ENCODE peak calls at places on chromosomes 2 and 18, in eight cellular contexts. F, P, D, Q, T, K, W and I are unnamed samples. For H3K9me3 and H3K4me1, the result is how much of the 10 kb centered on the place peaks cover.

GRCh38 chr2:31012384-31012783 is 125.9 kb downstream of the GALNT14 start:
- DNase-seq in F (no peak), P (no peak), D (no peak), Q (no peak), T (no peak), K (no peak), W (no peak), I (peak)

GRCh38 chr2:160039166-160039903 is 23.1 kb downstream of the PLA2R1 start:
- DNase-seq in F (peak), P (no peak), D (no peak), Q (no peak), T (no peak), K (peak), W (no peak), I (no peak)

GRCh38 chr2:218754201-218754600 is 27.7 kb upstream of the CYP27A1 start:
- DNase-seq in F (peak), P (no peak), D (no peak), Q (no peak), T (no peak), K (no peak), W (no peak), I (no peak)

GRCh38 chr2:207338220-207338607 is 172.5 kb upstream of the KLF7 start:
- DNase-seq in F (no peak), P (no peak), D (no peak), Q (no peak), T (no peak), K (no peak), W (no peak), I (no peak)

GRCh38 chr2:45721150-45721549 is 69.7 kb downstream of the PRKCE start:
- DNase-seq in F (no peak), P (no peak), D (no peak), Q (no peak), T (no peak), K (no peak), W (no peak), I (no peak)

GRCh38 chr2:19362652-19363473 is 4.4 kb upstream of the OSR1 start:
- DNase-seq in F (peak), P (peak), D (peak), Q (no peak), T (peak), K (peak), W (peak), I (no peak)

GRCh38 chr2:128320609-128321420 is 2.1 kb upstream of the HS6ST1 start:
- DNase-seq in F (peak), P (no peak), D (no peak), Q (no peak), T (no peak), K (no peak), W (no peak), I (peak)

GRCh38 chr2:36811071-36811470 is 114.6 kb downstream of the VIT start:
- DNase-seq in F (no peak), P (no peak), D (no peak), Q (no peak), T (no peak), K (no peak), W (no peak), I (no peak)

GRCh38 chr2:29627366-29627765 is 294.0 kb downstream of the ALK start:
- DNase-seq in F (no peak), P (peak), D (no peak), Q (no peak), T (no peak), K (no peak), W (no peak), I (no peak)

GRCh38 chr2:121999273-121999672 is 243.8 kb downstream of the TSN start:
- DNase-seq in F (no peak), P (no peak), D (no peak), Q (no peak), T (no peak), K (no peak), W (no peak), I (no peak)

GRCh38 chr2:170887496-170888265 is 41.4 kb upstream of the GORASP2 start:
- DNase-seq in F (no peak), P (no peak), D (no peak), Q (no peak), T (no peak), K (no peak), W (no peak), I (no peak)

GRCh38 chr2:2243666-2244065 is 87.4 kb downstream of the MYT1L start:
- DNase-seq in F (no peak), P (no peak), D (no peak), Q (no peak), T (no peak), K (no peak), W (no peak), I (no peak)

GRCh38 chr2:241035818-241036396 is 37.5 kb downstream of the SNED1 start:
- DNase-seq in F (no peak), P (no peak), D (no peak), Q (peak), T (no peak), K (no peak), W (no peak), I (no peak)

GRCh38 chr2:71620116-71620515 is 166.8 kb downstream of the DYSF start:
- DNase-seq in F (peak), P (peak), D (peak), Q (no peak), T (peak), K (no peak), W (no peak), I (peak)

GRCh38 chr2:202024871-202025270 is 8.8 kb upstream of the FZD7 start:
- DNase-seq in F (no peak), P (no peak), D (no peak), Q (no peak), T (no peak), K (no peak), W (no peak), I (no peak)

GRCh38 chr18:44510376-44510775 is 170.3 kb upstream of the SETBP1 start:
- DNase-seq in F (no peak), P (no peak), D (no peak), Q (no peak), T (no peak), K (no peak), W (no peak), I (no peak)

GRCh38 chr2:125427721-125428315 is 1228.1 kb upstream of the GYPC start:
- DNase-seq in F (no peak), P (no peak), D (no peak), Q (no peak), T (no peak), K (no peak), W (no peak), I (no peak)

GRCh38 chr2:130877258-130877657 is 40.5 kb downstream of the ARHGEF4 start:
- DNase-seq in F (no peak), P (no peak), D (no peak), Q (no peak), T (no peak), K (no peak), W (no peak), I (no peak)

GRCh38 chr2:56656826-56657225 is 473.0 kb downstream of the CCDC85A start:
- DNase-seq in F (no peak), P (no peak), D (no peak), Q (no peak), T (no peak), K (no peak), W (no peak), I (no peak)

GRCh38 chr2:109440507-109441156 is 173.1 kb downstream of the SEPTIN10 start:
- DNase-seq in F (no peak), P (no peak), D (peak), Q (no peak), T (no peak), K (no peak), W (no peak), I (peak)
- H3K9me3 ChIP-seq in F (under half), P (under half), D (under half), Q (under half), T (under half), K (under half), W (under half), I (under half)

DNA sequence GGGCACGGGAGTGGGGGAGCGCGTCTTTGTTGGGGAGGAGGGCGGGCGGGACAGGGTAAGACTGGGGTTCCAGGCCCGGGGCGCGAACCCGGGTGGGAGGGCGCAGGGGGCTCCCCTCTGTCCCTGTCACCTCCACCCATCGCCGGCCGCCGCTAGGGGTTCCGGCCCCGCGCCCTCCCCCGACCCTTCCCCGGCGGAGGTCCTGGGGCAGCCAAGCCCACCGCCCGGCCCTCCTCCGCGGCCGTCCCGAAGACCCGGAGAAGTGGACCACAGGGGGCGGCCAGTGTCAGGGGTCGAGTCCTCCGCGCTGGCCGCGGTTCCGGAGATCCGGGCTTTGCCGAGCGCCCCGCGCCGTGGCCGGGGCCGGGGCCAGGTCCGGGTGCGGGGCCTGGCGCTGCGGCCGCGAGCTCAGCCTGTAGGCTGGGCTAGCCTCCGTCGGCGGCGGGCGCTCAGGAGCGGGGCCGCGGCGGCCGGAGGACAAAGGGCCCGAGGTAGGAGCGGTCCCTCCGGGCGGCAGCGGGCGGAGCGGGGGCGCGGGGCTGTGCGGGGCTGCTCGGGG is 16.6 kb upstream of the E2F6 start:
- DNase-seq in F (peak), P (no peak), D (no peak), Q (no peak), T (no peak), K (peak), W (no peak), I (no peak)
- H3K4me3 ChIP-seq in F (no peak), P (peak), D (peak), Q (no peak), T (peak), K (peak), W (peak), I (peak)

DNA sequence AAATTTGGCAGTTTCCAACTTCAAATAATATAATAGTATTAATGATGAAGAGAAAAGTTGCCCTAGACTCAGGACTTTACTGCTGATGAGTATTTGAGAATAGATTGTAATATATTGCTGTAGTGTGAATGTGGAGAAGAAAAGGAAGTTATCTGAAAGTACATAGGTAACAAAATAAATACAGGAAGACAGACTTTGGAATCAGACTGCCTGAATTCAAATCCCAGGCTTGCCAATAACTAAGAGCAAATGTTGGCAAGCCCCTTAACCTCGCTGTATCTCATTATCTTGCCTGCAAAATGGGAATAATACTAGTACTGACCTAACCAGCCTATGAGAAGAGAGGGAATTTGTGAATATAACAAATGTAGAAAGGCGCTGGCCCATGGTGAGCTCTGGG is 765.2 kb upstream of the ID2 start:
- DNase-seq in F (no peak), P (no peak), D (no peak), Q (no peak), T (no peak), K (no peak), W (no peak), I (no peak)
- H3K4me1 ChIP-seq in F (under half), P (under half), D (under half), Q (under half), T (under half), K (under half), W (under half), I (under half)

GRCh38 chr2:51213826-51214225 is 181.9 kb upstream of the NRXN1 start:
- DNase-seq in F (no peak), P (no peak), D (no peak), Q (no peak), T (no peak), K (no peak), W (no peak), I (no peak)
- H3K9me3 ChIP-seq in F (under half), P (under half), D (under half), Q (under half), T (under half), K (under half), W (under half), I (under half)

GRCh38 chr2:156253765-156254164 is 78.8 kb downstream of the NR4A2 start:
- DNase-seq in F (no peak), P (no peak), D (no peak), Q (no peak), T (no peak), K (no peak), W (no peak), I (no peak)
- H3K4me3 ChIP-seq in F (no peak), P (no peak), D (no peak), Q (no peak), T (no peak), K (no peak), W (peak), I (no peak)